ENCODE peak calls at places on chromosomes 12 and 14, in four cellular contexts. One of them, this sample, is unnamed.

GRCh38 chr12:5160827-5161226 is 117.1 kb downstream of the KCNA5 start:
- DNase-seq in A549: no peak
- DNase-seq in K562: no peak
- DNase-seq in WTC11: no peak
- DNase-seq in this sample: no peak

GRCh38 chr14:61501714-61502458 is 180.5 kb downstream of the PRKCH start:
- DNase-seq in A549: no peak
- DNase-seq in K562: no peak
- DNase-seq in WTC11: no peak
- DNase-seq in this sample: no peak

GRCh38 chr12:10191865-10192264 is 13.0 kb downstream of the TMEM52B start:
- DNase-seq in A549: no peak
- DNase-seq in K562: no peak
- DNase-seq in WTC11: no peak
- DNase-seq in this sample: no peak

GRCh38 chr14:73780896-73781295 is 66.7 kb upstream of the PNMA1 start:
- DNase-seq in A549: no peak
- DNase-seq in K562: no peak
- DNase-seq in WTC11: no peak
- DNase-seq in this sample: no peak

GRCh38 chr14:100159107-100159864 is at the start of gene DEGS2:
- DNase-seq in A549: peak
- DNase-seq in K562: no peak
- DNase-seq in WTC11: peak
- DNase-seq in this sample: no peak

GRCh38 chr12:24760606-24761378 is 188.1 kb downstream of the BCAT1 start:
- DNase-seq in A549: no peak
- DNase-seq in K562: no peak
- DNase-seq in WTC11: no peak
- DNase-seq in this sample: no peak

GRCh38 chr12:28050606-28051005 is 78.1 kb upstream of the PTHLH start:
- DNase-seq in A549: no peak
- DNase-seq in K562: no peak
- DNase-seq in WTC11: no peak
- DNase-seq in this sample: no peak

GRCh38 chr12:126915309-126915708 is 1351.7 kb upstream of the TMEM132C start:
- DNase-seq in A549: no peak
- DNase-seq in K562: no peak
- DNase-seq in WTC11: no peak
- DNase-seq in this sample: no peak

GRCh38 chr14:36973806-36974442 is 198.5 kb downstream of the SLC25A21 start:
- DNase-seq in A549: peak
- DNase-seq in K562: no peak
- DNase-seq in WTC11: no peak
- DNase-seq in this sample: no peak

GRCh38 chr12:78120866-78121590 is 290.3 kb downstream of the NAV3 start:
- DNase-seq in A549: peak
- DNase-seq in K562: no peak
- DNase-seq in WTC11: no peak
- DNase-seq in this sample: no peak

GRCh38 chr12:108403952-108404351 is 64.8 kb upstream of the CMKLR1 start:
- DNase-seq in A549: no peak
- DNase-seq in K562: no peak
- DNase-seq in WTC11: peak
- DNase-seq in this sample: no peak

GRCh38 chr12:31465002-31465401 is 125.9 kb downstream of the DENND5B start:
- DNase-seq in A549: no peak
- DNase-seq in K562: no peak
- DNase-seq in WTC11: no peak
- DNase-seq in this sample: no peak

GRCh38 chr12:131443019-131444000 is 267.6 kb upstream of the SFSWAP start:
- DNase-seq in A549: no peak
- DNase-seq in K562: no peak
- DNase-seq in WTC11: no peak
- DNase-seq in this sample: no peak

GRCh38 chr12:73998894-73999293 is 538.7 kb upstream of the ATXN7L3B start:
- DNase-seq in A549: no peak
- DNase-seq in K562: no peak
- DNase-seq in WTC11: no peak
- DNase-seq in this sample: no peak

GRCh38 chr12:8734873-8735381 is 37.1 kb downstream of the RIMKLB start:
- DNase-seq in A549: no peak
- DNase-seq in K562: no peak
- DNase-seq in WTC11: no peak
- DNase-seq in this sample: no peak

GRCh38 chr12:120394483-120395367 is 25.8 kb upstream of the MSI1 start:
- DNase-seq in A549: no peak
- DNase-seq in K562: no peak
- DNase-seq in WTC11: peak
- DNase-seq in this sample: no peak

GRCh38 chr14:103030741-103031565 is 26.4 kb downstream of the CDC42BPB start:
- DNase-seq in A549: no peak
- DNase-seq in K562: no peak
- DNase-seq in WTC11: no peak
- DNase-seq in this sample: no peak

GRCh38 chr14:21106191-21106505 is 5.3 kb downstream of the TMEM253 start:
- DNase-seq in A549: peak
- DNase-seq in K562: no peak
- DNase-seq in WTC11: no peak
- DNase-seq in this sample: no peak

GRCh38 chr12:56630180-56630632 is at the start of gene BAZ2A:
- DNase-seq in A549: peak
- DNase-seq in K562: peak
- DNase-seq in WTC11: peak
- DNase-seq in this sample: peak

GRCh38 chr12:100401660-100402059 is 44.8 kb downstream of the SLC17A8 start:
- DNase-seq in A549: peak
- DNase-seq in K562: no peak
- DNase-seq in WTC11: no peak
- DNase-seq in this sample: no peak

GRCh38 chr14:68367444-68368014 is 425.3 kb downstream of the ZFP36L1 start:
- DNase-seq in A549: no peak
- DNase-seq in K562: no peak
- DNase-seq in WTC11: no peak
- DNase-seq in this sample: no peak

GRCh38 chr14:74077401-74077800 is 6.9 kb downstream of the ALDH6A1 start:
- DNase-seq in A549: no peak
- DNase-seq in K562: no peak
- DNase-seq in WTC11: no peak
- DNase-seq in this sample: no peak

GRCh38 chr14:40494483-40494882 is 1062.2 kb upstream of the FBXO33 start:
- DNase-seq in A549: no peak
- DNase-seq in K562: no peak
- DNase-seq in WTC11: no peak
- DNase-seq in this sample: no peak

GRCh38 chr14:53226553-53226952 is 73.4 kb upstream of the DDHD1 start:
- DNase-seq in A549: no peak
- DNase-seq in K562: no peak
- DNase-seq in WTC11: no peak
- DNase-seq in this sample: no peak

GRCh38 chr12:119803391-119803791 is 73.7 kb downstream of the CIT start:
- DNase-seq in A549: no peak
- DNase-seq in K562: no peak
- DNase-seq in WTC11: peak
- DNase-seq in this sample: no peak

GRCh38 chr12:106436183-106436582 is 78.6 kb downstream of the POLR3B start:
- DNase-seq in A549: no peak
- DNase-seq in K562: no peak
- DNase-seq in WTC11: no peak
- DNase-seq in this sample: no peak

GRCh38 chr12:5909560-5909959 is 35.5 kb downstream of the ANO2 start:
- DNase-seq in A549: no peak
- DNase-seq in K562: no peak
- DNase-seq in WTC11: no peak
- DNase-seq in this sample: no peak

GRCh38 chr12:60259241-60259640 is 663.4 kb downstream of the SLC16A7 start:
- DNase-seq in A549: no peak
- DNase-seq in K562: no peak
- DNase-seq in WTC11: no peak
- DNase-seq in this sample: no peak

GRCh38 chr14:30874120-30874998 is at the start of gene COCH:
- DNase-seq in A549: peak
- DNase-seq in K562: peak
- DNase-seq in WTC11: peak
- DNase-seq in this sample: peak

GRCh38 chr12:7160183-7160582 is 29.3 kb upstream of the PEX5 start:
- DNase-seq in A549: no peak
- DNase-seq in K562: no peak
- DNase-seq in WTC11: no peak
- DNase-seq in this sample: no peak
- TF ChIP-seq HMGXB4 in A549: no peak
- TF ChIP-seq HMGXB4 in K562: no peak
- TF ChIP-seq HMGXB4 in WTC11: no peak
- TF ChIP-seq HMGXB4 in this sample: no peak

GRCh38 chr14:98579140-98579539 is 692.9 kb downstream of the BCL11B start:
- DNase-seq in A549: no peak
- DNase-seq in K562: no peak
- DNase-seq in WTC11: no peak
- DNase-seq in this sample: no peak
- TF ChIP-seq HMGXB4 in A549: no peak
- TF ChIP-seq HMGXB4 in K562: no peak
- TF ChIP-seq HMGXB4 in WTC11: no peak
- TF ChIP-seq HMGXB4 in this sample: no peak

GRCh38 chr12:110071967-110072366 is 23.6 kb upstream of the C12orf76 start:
- DNase-seq in A549: no peak
- DNase-seq in K562: no peak
- DNase-seq in WTC11: no peak
- DNase-seq in this sample: no peak

GRCh38 chr12:110074089-110074488 is 25.8 kb upstream of the C12orf76 start:
- DNase-seq in A549: no peak
- DNase-seq in K562: no peak
- DNase-seq in WTC11: no peak
- DNase-seq in this sample: no peak

GRCh38 chr12:110075880-110076279 is 27.6 kb upstream of the C12orf76 start:
- DNase-seq in A549: no peak
- DNase-seq in K562: no peak
- DNase-seq in WTC11: no peak
- DNase-seq in this sample: no peak

GRCh38 chr12:110071504-110071903 is 23.2 kb upstream of the C12orf76 start:
- DNase-seq in A549: no peak
- DNase-seq in K562: no peak
- DNase-seq in WTC11: no peak
- DNase-seq in this sample: no peak

GRCh38 chr12:110073049-110073831 is 24.9 kb upstream of the C12orf76 start:
- DNase-seq in A549: no peak
- DNase-seq in K562: no peak
- DNase-seq in WTC11: no peak
- DNase-seq in this sample: no peak
- TF ChIP-seq HMGXB4 in A549: no peak
- TF ChIP-seq HMGXB4 in K562: no peak
- TF ChIP-seq HMGXB4 in WTC11: no peak
- TF ChIP-seq HMGXB4 in this sample: no peak

DNA sequence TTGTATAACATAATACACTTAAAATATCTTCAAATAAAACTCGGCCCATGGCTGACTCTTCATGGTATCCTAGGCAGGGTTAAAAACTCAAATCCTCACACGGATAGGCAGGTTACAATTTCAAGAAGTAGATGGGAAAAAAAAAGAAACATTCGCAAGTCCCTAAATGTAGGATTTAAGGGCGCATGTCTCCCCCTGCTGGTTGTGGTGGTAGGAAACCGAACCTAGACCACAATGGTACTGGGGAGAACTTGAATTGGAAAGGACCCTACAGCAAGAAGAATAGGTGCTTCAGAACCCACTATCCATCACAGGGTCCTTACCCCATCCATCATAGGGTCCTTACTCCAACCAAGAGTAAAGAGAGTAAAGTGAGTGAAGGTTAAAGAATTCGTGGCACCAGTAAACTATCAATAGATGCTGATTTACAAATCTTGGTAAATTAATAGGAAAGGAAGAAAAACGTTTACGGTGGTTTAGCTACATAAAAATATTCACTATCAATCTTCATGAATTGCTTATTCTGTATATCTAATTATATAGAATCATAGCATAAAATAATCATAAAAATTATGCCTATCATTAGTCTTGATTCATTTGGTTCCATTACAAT is 3.3 kb upstream of the CIPC start:
- DNase-seq in A549: peak
- DNase-seq in K562: peak
- DNase-seq in WTC11: peak
- DNase-seq in this sample: peak
- TF ChIP-seq HMGXB4 in A549: no peak
- TF ChIP-seq HMGXB4 in K562: no peak
- TF ChIP-seq HMGXB4 in WTC11: no peak
- TF ChIP-seq HMGXB4 in this sample: no peak

GRCh38 chr12:95458761-95459160 is 15.2 kb upstream of the METAP2 start:
- DNase-seq in A549: no peak
- DNase-seq in K562: no peak
- DNase-seq in WTC11: no peak
- DNase-seq in this sample: no peak

GRCh38 chr12:95459310-95459709 is 14.6 kb upstream of the METAP2 start:
- DNase-seq in A549: no peak
- DNase-seq in K562: no peak
- DNase-seq in WTC11: no peak
- DNase-seq in this sample: no peak

GRCh38 chr12:95462081-95462480 is 11.9 kb upstream of the METAP2 start:
- DNase-seq in A549: no peak
- DNase-seq in K562: no peak
- DNase-seq in WTC11: no peak
- DNase-seq in this sample: no peak

GRCh38 chr12:95460901-95461300 is 13.1 kb upstream of the METAP2 start:
- DNase-seq in A549: no peak
- DNase-seq in K562: no peak
- DNase-seq in WTC11: no peak
- DNase-seq in this sample: no peak

DNA sequence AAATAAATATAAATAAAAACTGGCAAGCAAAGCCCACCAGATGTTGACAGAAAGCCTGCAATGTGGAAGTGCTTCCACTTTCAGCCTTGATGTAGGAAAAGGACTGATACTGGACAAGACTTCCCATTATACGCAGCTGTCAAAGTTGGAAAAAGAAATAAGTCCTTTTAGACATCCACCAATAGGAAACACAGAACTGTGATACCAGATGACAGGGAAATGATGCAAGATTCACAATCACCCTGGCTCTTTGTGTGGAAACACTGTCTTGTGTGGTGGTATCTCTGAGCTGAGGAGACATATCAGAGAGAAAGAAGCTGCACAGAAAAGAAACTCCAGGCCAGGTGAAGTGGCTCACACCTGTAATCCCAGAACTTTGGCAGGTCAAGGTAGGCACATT is 13.8 kb upstream of the METAP2 start:
- DNase-seq in A549: no peak
- DNase-seq in K562: no peak
- DNase-seq in WTC11: no peak
- DNase-seq in this sample: no peak
- TF ChIP-seq HMGXB4 in A549: no peak
- TF ChIP-seq HMGXB4 in K562: no peak
- TF ChIP-seq HMGXB4 in WTC11: no peak
- TF ChIP-seq HMGXB4 in this sample: no peak